ENCODE peak calls at places on chromosomes 16 and 17, in four cellular contexts. V is neural progenitor cell, U is bronchial epithelial cell, E is lower leg skin. D is an unnamed sample.

GRCh38 chr17:28505986-28506665 is at the start of gene FOXN1:
- DNase-seq in E (no peak), V (no peak), U (peak; percentile 82), D (no peak)

GRCh38 chr16:7352114-7352513 is 19.5 kb downstream of the RBFOX1 start:
- DNase-seq in U (no peak), V (no peak), E (no peak), D (no peak)

GRCh38 chr16:81567987-81568748 is 123.6 kb downstream of the CMIP start:
- DNase-seq in E (no peak), U (peak; percentile 66), V (no peak), D (no peak)

GRCh38 chr16:2853531-2854073 is 4.4 kb downstream of the PRSS22 start:
- DNase-seq in U (no peak), E (no peak), V (no peak), D (no peak)

GRCh38 chr17:59859444-59860025 is 33.2 kb downstream of the TUBD1 start:
- DNase-seq in E (no peak), V (no peak), U (peak; percentile 59), D (no peak)

GRCh38 chr17:30550512-30551273 is 73.5 kb downstream of the GOSR1 start:
- DNase-seq in V (no peak), U (peak; percentile 22), E (no peak), D (no peak)

GRCh38 chr16:74455213-74455612 is 33.9 kb upstream of the CLEC18B start:
- DNase-seq in V (no peak), E (no peak), U (peak; percentile 84), D (no peak)

GRCh38 chr17:72518810-72519597 is 398.2 kb downstream of the SOX9 start:
- DNase-seq in E (no peak), U (no peak), V (no peak), D (no peak)

GRCh38 chr16:49620158-49620867 is 235.6 kb downstream of the ZNF423 start:
- DNase-seq in V (no peak), U (peak; percentile 8), E (peak; percentile 39), D (peak; percentile 57)

GRCh38 chr17:4950075-4950756 is 703 bp upstream of the ENO3 start:
- DNase-seq in V (peak; percentile 72), E (no peak), U (no peak), D (no peak)

GRCh38 chr17:10151667-10152496 is 46.5 kb downstream of the GAS7 start:
- DNase-seq in V (no peak), U (no peak), E (peak; percentile 73), D (no peak)

GRCh38 chr17:31674305-31674704 is 184.7 kb downstream of the COPRS start:
- DNase-seq in V (no peak), U (peak; percentile 34), E (no peak), D (no peak)

GRCh38 chr17:8583954-8584353 is 46.6 kb downstream of the MYH10 start:
- DNase-seq in V (no peak), E (no peak), U (no peak), D (no peak)

GRCh38 chr17:79023886-79024771 is at the start of gene C1QTNF1:
- DNase-seq in U (no peak), E (no peak), V (peak; percentile 86), D (no peak)

GRCh38 chr16:2062801-2063200 is 15.0 kb downstream of the TSC2 start:
- DNase-seq in U (no peak), E (no peak), V (no peak), D (no peak)

GRCh38 chr17:1551741-1552140 is 10.9 kb downstream of the PITPNA start:
- DNase-seq in V (no peak), E (no peak), U (no peak), D (no peak)

GRCh38 chr17:6449307-6449706 is 5.1 kb downstream of the PIMREG start:
- DNase-seq in U (no peak), V (no peak), E (no peak), D (no peak)

GRCh38 chr16:79621027-79621426 is 20.5 kb upstream of the MAF start:
- DNase-seq in V (no peak), U (no peak), E (no peak), D (no peak)

GRCh38 chr17:30021708-30022317 is 80.4 kb downstream of the EFCAB5 start:
- DNase-seq in E (peak; percentile 23), U (peak; percentile 63), V (peak; percentile 66), D (no peak)

GRCh38 chr17:44808156-44808555 is 21.9 kb downstream of the GJC1 start:
- DNase-seq in V (no peak), U (no peak), E (no peak), D (no peak)

GRCh38 chr17:7883781-7884386 is 4.7 kb upstream of the CHD3 start:
- DNase-seq in U (peak; percentile 22), E (no peak), V (no peak), D (no peak)

GRCh38 chr17:77281904-77282367 is 141.2 kb downstream of the SEC14L1 start:
- DNase-seq in E (peak; percentile 19), U (no peak), V (peak; percentile 60), D (no peak)

GRCh38 chr16:70430667-70431536 is 8.0 kb downstream of the ST3GAL2 start:
- DNase-seq in E (no peak), U (peak; percentile 29), V (no peak), D (no peak)

GRCh38 chr17:73645050-73645871 is 1.0 kb upstream of the SDK2 start:
- DNase-seq in E (no peak), V (peak; percentile 94), U (peak; percentile 32), D (no peak)

GRCh38 chr17:17749025-17749772 is 67.9 kb downstream of the RAI1 start:
- DNase-seq in E (no peak), U (no peak), V (peak; percentile 31), D (no peak)

GRCh38 chr17:43018932-43019331 is 3.3 kb downstream of the VAT1 start:
- DNase-seq in E (no peak), U (no peak), V (no peak), D (no peak)

GRCh38 chr16:67226295-67226803 is 581 bp upstream of the TMEM208 start:
- DNase-seq in U (no peak), E (no peak), V (no peak), D (no peak)

GRCh38 chr17:56786989-56787482 is 46.7 kb downstream of the C17orf67 start:
- DNase-seq in U (peak; percentile 99), V (no peak), E (peak; percentile 63), D (no peak)

GRCh38 chr17:8922923-8923322 is 42.6 kb downstream of the PIK3R5 start:
- DNase-seq in E (no peak), V (no peak), U (no peak), D (no peak)

GRCh38 chr16:2486645-2487516 is 12.0 kb downstream of the TBC1D24 start:
- DNase-seq in U (peak; percentile 41), E (peak; percentile 73), V (peak; percentile 52), D (no peak)

GRCh38 chr17:2071421-2072281 is 16.7 kb downstream of the HIC1 start:
- DNase-seq in V (no peak), E (no peak), U (no peak), D (no peak)

GRCh38 chr16:57799619-57800212 is 2.6 kb downstream of the KIFC3 start:
- DNase-seq in U (no peak), V (no peak), E (no peak), D (no peak)

DNA sequence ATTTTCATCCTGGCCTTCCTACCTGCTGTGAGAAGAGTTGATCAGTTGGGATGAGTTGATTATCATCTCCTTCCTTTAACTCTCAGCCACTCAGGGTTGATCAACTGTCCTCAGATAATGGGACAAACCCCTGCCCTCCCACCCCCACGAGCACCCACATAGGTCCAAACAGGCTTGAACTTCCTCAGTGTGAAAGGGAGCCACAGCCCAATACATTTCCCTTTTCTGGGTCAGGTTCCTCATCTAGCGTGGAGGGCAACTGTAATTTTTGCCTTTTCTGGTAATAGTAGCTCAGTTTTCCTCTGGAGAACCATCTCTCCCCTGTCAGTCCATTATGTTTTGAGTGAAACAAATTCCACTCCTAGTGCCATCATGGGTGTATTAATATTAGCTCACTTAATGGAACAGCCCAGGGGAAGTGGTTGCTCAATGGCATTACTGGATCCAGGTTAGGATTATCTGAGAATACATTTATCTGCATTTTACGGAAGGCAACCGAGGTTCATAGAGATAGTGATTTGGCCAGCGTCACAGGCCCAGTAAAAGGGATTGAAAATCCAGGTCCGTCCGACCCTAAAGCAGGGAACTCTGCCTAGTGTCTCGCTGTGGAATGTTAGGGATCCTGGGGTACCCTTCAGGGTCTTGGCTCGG is 476 bp upstream of the LPCAT2 start:
- DNase-seq in U (no peak), E (no peak), V (no peak), D (no peak)
- H3K4me3 ChIP-seq in U (peak overlapping the region; percentile 87), E (peak overlapping the region; percentile 78), V (no peak overlapping the region), D (peak overlapping the region; percentile 95)

GRCh38 chr17:14204546-14204945 is 32.1 kb downstream of the CDRT15 start:
- DNase-seq in V (no peak), E (no peak), U (no peak), D (no peak)

GRCh38 chr17:14202388-14203166 is 34.1 kb downstream of the CDRT15 start:
- DNase-seq in V (no peak), E (no peak), U (no peak), D (no peak)

GRCh38 chr17:14204084-14204483 is 32.6 kb downstream of the CDRT15 start:
- DNase-seq in U (no peak), E (no peak), V (no peak), D (no peak)

GRCh38 chr17:14201595-14201994 is 35.1 kb downstream of the CDRT15 start:
- DNase-seq in V (no peak), U (no peak), E (no peak), D (no peak)

DNA sequence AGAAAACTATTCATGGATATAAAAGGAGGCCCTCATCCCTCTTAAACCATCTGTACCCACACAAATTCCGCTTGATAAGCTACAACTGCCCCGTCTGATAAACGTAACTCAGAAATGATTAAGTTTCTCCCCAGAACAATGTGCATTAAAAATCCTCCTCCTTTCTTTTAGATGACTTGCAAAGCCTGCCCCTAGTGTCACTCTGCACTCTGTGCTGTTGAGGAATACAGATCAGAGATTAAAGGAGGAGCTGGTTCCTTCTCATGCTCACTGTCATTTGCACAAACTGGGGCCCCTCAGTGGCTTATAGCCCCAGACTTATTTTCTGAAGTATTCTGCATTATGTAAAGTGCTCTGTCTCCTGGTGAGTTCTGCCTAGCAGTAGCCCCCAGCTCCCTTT is 33.3 kb downstream of the CDRT15 start:
- DNase-seq in V (peak; percentile 44), E (no peak), U (no peak), D (no peak)
- TF ChIP-seq CTCF in V (peak; percentile 52), E (no peak), U (peak; percentile 12), D (no peak)

GRCh38 chr16:4988647-4989046 is 30.5 kb downstream of the SEC14L5 start:
- DNase-seq in E (no peak), V (no peak), U (no peak), D (no peak)

GRCh38 chr16:4989391-4990006 is 31.4 kb downstream of the SEC14L5 start:
- DNase-seq in E (no peak), U (no peak), V (no peak), D (no peak)

GRCh38 chr16:4984174-4985000 is 26.3 kb downstream of the SEC14L5 start:
- DNase-seq in E (no peak), U (peak; percentile 3), V (no peak), D (no peak)

GRCh38 chr16:4987580-4988374 is 29.6 kb downstream of the SEC14L5 start:
- DNase-seq in U (no peak), V (peak; percentile 40), E (no peak), D (no peak)

GRCh38 chr16:4987250-4987579 is 29.1 kb downstream of the SEC14L5 start:
- DNase-seq in V (no peak), U (no peak), E (no peak), D (no peak)
- H3K4me3 ChIP-seq in V (peak overlapping the region; percentile 51), U (no peak overlapping the region), E (no peak overlapping the region), D (no peak overlapping the region)

DNA sequence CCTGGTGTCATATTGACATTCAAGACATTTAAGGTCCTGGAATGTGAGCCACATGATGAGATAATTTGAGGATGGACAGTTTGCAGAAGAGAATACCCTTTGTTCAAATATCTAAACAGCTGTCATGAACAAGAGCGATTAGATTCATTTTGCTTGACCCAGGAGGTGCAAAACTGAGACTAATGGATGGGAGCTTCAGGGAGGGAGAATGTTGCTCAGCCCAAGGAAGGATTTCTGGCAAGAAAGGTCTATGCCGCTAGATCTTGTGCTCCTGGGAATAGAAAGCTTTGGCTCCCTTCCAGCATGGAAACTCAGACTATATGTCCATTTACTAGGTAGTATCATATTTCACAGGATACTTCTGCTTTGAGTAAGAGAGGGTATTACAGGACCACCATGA is 14.8 kb upstream of the CDH11 start:
- DNase-seq in V (no peak), E (no peak), U (no peak), D (no peak)
- TF ChIP-seq CTCF in V (no peak), E (no peak), U (no peak), D (no peak)

D was measured in thoracic aorta.